ENCODE peak calls at places on chromosomes 4 and X, in six cellular contexts. O is endothelial cell, B is GM13976, Q is NCI-H524 treated with DMSO at 0.1 percent for 48 hours, U is M059J, R is T-helper 9 cell. C is an unnamed sample.

GRCh38 chrX:140712413-140713173 is 3.0 kb downstream of the LINC00632 start:
- DNase-seq in O (peak), U (peak), B (no peak), Q (no peak), R (peak), C (no peak)

GRCh38 chr4:129344058-129344457 is 248.1 kb downstream of the C4orf33 start:
- DNase-seq in R (no peak), U (peak), B (peak), Q (no peak), O (peak), C (no peak)

GRCh38 chr4:41645716-41646115 is 102.8 kb downstream of the PHOX2B start:
- DNase-seq in R (no peak), Q (no peak), B (no peak), U (no peak), O (no peak), C (no peak)

GRCh38 chrX:39985551-39985950 is 112.2 kb downstream of the BCOR start:
- DNase-seq in B (no peak), Q (no peak), R (no peak), U (no peak), O (no peak), C (no peak)

GRCh38 chrX:22323541-22323940 is 50.8 kb downstream of the CBLL2 start:
- DNase-seq in R (no peak), O (no peak), U (peak), Q (no peak), B (no peak), C (no peak)

GRCh38 chrX:151954730-151955129 is 19.7 kb downstream of the GABRE start:
- DNase-seq in R (no peak), Q (no peak), O (no peak), B (no peak), U (no peak), C (no peak)

GRCh38 chrX:120755066-120755846 is 120.4 kb downstream of the CT47B1 start:
- DNase-seq in R (no peak), O (no peak), B (no peak), Q (no peak), U (no peak), C (no peak)

GRCh38 chrX:152847281-152847680 is 16.4 kb downstream of the NSDHL start:
- DNase-seq in Q (no peak), U (no peak), R (no peak), O (no peak), B (no peak), C (no peak)

GRCh38 chr4:26022346-26022891 is 108.4 kb downstream of the SMIM20 start:
- DNase-seq in B (no peak), Q (no peak), O (no peak), R (no peak), U (peak), C (no peak)

GRCh38 chrX:132488819-132489255 is at the start of gene MBNL3:
- DNase-seq in B (peak), Q (peak), U (peak), O (peak), R (peak), C (peak)

GRCh38 chr4:185888676-185889075 is 76.7 kb upstream of the SORBS2 start:
- DNase-seq in B (no peak), Q (no peak), O (no peak), U (no peak), R (no peak), C (no peak)

GRCh38 chrX:115650916-115651315 is 89.9 kb downstream of the PLS3 start:
- DNase-seq in B (peak), O (peak), Q (peak), R (no peak), U (peak), C (no peak)

GRCh38 chr4:119103263-119103662 is 32.4 kb upstream of the MYOZ2 start:
- DNase-seq in U (peak), B (no peak), R (no peak), Q (no peak), O (peak), C (no peak)

GRCh38 chr4:138643827-138644226 is 371.8 kb upstream of the NOCT start:
- DNase-seq in Q (no peak), B (no peak), U (no peak), O (no peak), R (no peak), C (no peak)

C was measured in CD14-positive monocyte.